ENCODE peak calls at places on chromosomes 16 and 17, in eight cellular contexts. One of them, this sample, is unnamed. For H3K4me1, the result is how much of the 10 kb centered on the place peaks cover.

GRCh38 chr17:56629450-56630187 is 36.1 kb downstream of the NOG start:
- DNase-seq in breast epithelium: no peak
- DNase-seq in uterus: no peak
- DNase-seq in neural progenitor cell: peak
- DNase-seq in DND-41: peak
- DNase-seq in prostate gland: no peak
- DNase-seq in HCT116: peak
- DNase-seq in mesendoderm: peak
- DNase-seq in this sample: no peak

GRCh38 chr17:79009397-79010303 is at the start of gene CANT1:
- DNase-seq in breast epithelium: peak
- DNase-seq in uterus: peak
- DNase-seq in neural progenitor cell: peak
- DNase-seq in DND-41: peak
- DNase-seq in prostate gland: peak
- DNase-seq in HCT116: peak
- DNase-seq in mesendoderm: peak
- DNase-seq in this sample: peak

GRCh38 chr17:5584971-5585794 is 874 bp upstream of the NLRP1 start:
- DNase-seq in breast epithelium: no peak
- DNase-seq in uterus: no peak
- DNase-seq in neural progenitor cell: no peak
- DNase-seq in DND-41: no peak
- DNase-seq in prostate gland: no peak
- DNase-seq in HCT116: no peak
- DNase-seq in mesendoderm: peak
- DNase-seq in this sample: no peak

GRCh38 chr17:78766225-78766624 is 15.8 kb downstream of the CYTH1 start:
- DNase-seq in breast epithelium: no peak
- DNase-seq in uterus: no peak
- DNase-seq in neural progenitor cell: no peak
- DNase-seq in DND-41: no peak
- DNase-seq in prostate gland: no peak
- DNase-seq in HCT116: no peak
- DNase-seq in mesendoderm: no peak
- DNase-seq in this sample: no peak

GRCh38 chr16:58882292-58882691 is 148.2 kb upstream of the GOT2 start:
- DNase-seq in breast epithelium: no peak
- DNase-seq in uterus: no peak
- DNase-seq in neural progenitor cell: no peak
- DNase-seq in DND-41: no peak
- DNase-seq in prostate gland: no peak
- DNase-seq in HCT116: no peak
- DNase-seq in mesendoderm: no peak
- DNase-seq in this sample: no peak

GRCh38 chr17:17750881-17751280 is 69.6 kb downstream of the RAI1 start:
- DNase-seq in breast epithelium: no peak
- DNase-seq in uterus: no peak
- DNase-seq in neural progenitor cell: no peak
- DNase-seq in DND-41: no peak
- DNase-seq in prostate gland: no peak
- DNase-seq in HCT116: no peak
- DNase-seq in mesendoderm: no peak
- DNase-seq in this sample: peak

GRCh38 chr17:14471052-14471451 is 170.2 kb downstream of the HS3ST3B1 start:
- DNase-seq in breast epithelium: no peak
- DNase-seq in uterus: no peak
- DNase-seq in neural progenitor cell: no peak
- DNase-seq in DND-41: no peak
- DNase-seq in prostate gland: no peak
- DNase-seq in HCT116: no peak
- DNase-seq in mesendoderm: no peak
- DNase-seq in this sample: no peak

GRCh38 chr16:87348616-87349157 is 31.5 kb upstream of the C16orf95 start:
- DNase-seq in breast epithelium: no peak
- DNase-seq in uterus: no peak
- DNase-seq in neural progenitor cell: no peak
- DNase-seq in DND-41: no peak
- DNase-seq in prostate gland: no peak
- DNase-seq in HCT116: no peak
- DNase-seq in mesendoderm: no peak
- DNase-seq in this sample: no peak

GRCh38 chr16:81467815-81468214 is 23.2 kb downstream of the CMIP start:
- DNase-seq in breast epithelium: no peak
- DNase-seq in uterus: no peak
- DNase-seq in neural progenitor cell: no peak
- DNase-seq in DND-41: no peak
- DNase-seq in prostate gland: no peak
- DNase-seq in HCT116: no peak
- DNase-seq in mesendoderm: no peak
- DNase-seq in this sample: no peak
- H3K4me1 ChIP-seq in breast epithelium: under half
- H3K4me1 ChIP-seq in uterus: under half
- H3K4me1 ChIP-seq in neural progenitor cell: under half
- H3K4me1 ChIP-seq in DND-41: half or more
- H3K4me1 ChIP-seq in prostate gland: under half
- H3K4me1 ChIP-seq in HCT116: under half
- H3K4me1 ChIP-seq in mesendoderm: under half
- H3K4me1 ChIP-seq in this sample: half or more

GRCh38 chr17:43040655-43041054 is 15.6 kb downstream of the RND2 start:
- DNase-seq in breast epithelium: no peak
- DNase-seq in uterus: no peak
- DNase-seq in neural progenitor cell: no peak
- DNase-seq in DND-41: no peak
- DNase-seq in prostate gland: no peak
- DNase-seq in HCT116: no peak
- DNase-seq in mesendoderm: no peak
- DNase-seq in this sample: no peak
- H3K4me1 ChIP-seq in breast epithelium: under half
- H3K4me1 ChIP-seq in uterus: under half
- H3K4me1 ChIP-seq in neural progenitor cell: under half
- H3K4me1 ChIP-seq in DND-41: under half
- H3K4me1 ChIP-seq in prostate gland: under half
- H3K4me1 ChIP-seq in HCT116: under half
- H3K4me1 ChIP-seq in mesendoderm: under half
- H3K4me1 ChIP-seq in this sample: under half

DNA sequence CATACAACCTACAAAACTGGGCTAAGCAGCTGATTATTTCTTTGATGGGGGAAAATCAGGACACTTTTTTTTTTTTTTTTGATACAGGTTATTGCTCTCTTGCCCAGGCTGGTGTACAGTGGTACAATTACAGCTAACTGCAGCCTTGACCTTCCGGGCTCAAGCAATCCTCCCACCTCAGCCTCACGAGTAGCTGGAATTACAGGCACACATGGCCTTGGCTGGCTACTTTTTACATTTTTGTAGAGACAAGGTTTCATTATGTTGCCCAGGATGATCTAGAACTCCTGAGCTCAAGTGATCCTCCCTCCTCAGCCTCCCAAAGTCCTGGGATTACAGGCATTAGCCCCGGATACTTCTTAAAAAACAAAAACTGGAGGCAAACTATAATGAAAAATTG is 20.6 kb upstream of the TMEM97 start:
- DNase-seq in breast epithelium: no peak
- DNase-seq in uterus: no peak
- DNase-seq in neural progenitor cell: no peak
- DNase-seq in DND-41: no peak
- DNase-seq in prostate gland: no peak
- DNase-seq in HCT116: no peak
- DNase-seq in mesendoderm: no peak
- DNase-seq in this sample: no peak
- H3K4me1 ChIP-seq in breast epithelium: under half
- H3K4me1 ChIP-seq in uterus: under half
- H3K4me1 ChIP-seq in neural progenitor cell: under half
- H3K4me1 ChIP-seq in DND-41: under half
- H3K4me1 ChIP-seq in prostate gland: under half
- H3K4me1 ChIP-seq in HCT116: under half
- H3K4me1 ChIP-seq in mesendoderm: under half
- H3K4me1 ChIP-seq in this sample: under half

DNA sequence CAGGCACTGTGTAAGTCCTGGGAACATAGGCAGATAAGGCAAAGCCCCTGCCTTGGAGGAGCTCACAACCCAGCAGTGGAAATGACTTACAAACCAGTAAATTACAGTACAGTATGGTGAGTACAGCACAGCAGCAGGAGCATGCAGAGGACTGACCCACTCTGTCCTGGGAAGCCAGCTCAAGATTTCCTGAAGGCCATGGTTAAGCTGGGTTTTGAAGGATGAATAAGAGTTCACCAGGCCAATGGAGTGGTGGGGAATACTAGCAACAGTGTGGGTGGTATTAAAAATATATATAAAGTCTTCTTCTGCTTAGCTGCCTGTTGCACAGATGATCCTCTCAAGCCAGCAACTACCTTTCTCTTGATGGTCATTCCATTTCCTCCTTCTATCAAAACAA is 3.0 kb upstream of the GAN start:
- DNase-seq in breast epithelium: no peak
- DNase-seq in uterus: no peak
- DNase-seq in neural progenitor cell: no peak
- DNase-seq in DND-41: no peak
- DNase-seq in prostate gland: no peak
- DNase-seq in HCT116: no peak
- DNase-seq in mesendoderm: no peak
- DNase-seq in this sample: no peak
- H3K4me1 ChIP-seq in breast epithelium: under half
- H3K4me1 ChIP-seq in uterus: under half
- H3K4me1 ChIP-seq in neural progenitor cell: under half
- H3K4me1 ChIP-seq in DND-41: under half
- H3K4me1 ChIP-seq in prostate gland: under half
- H3K4me1 ChIP-seq in HCT116: under half
- H3K4me1 ChIP-seq in mesendoderm: under half
- H3K4me1 ChIP-seq in this sample: under half

DNA sequence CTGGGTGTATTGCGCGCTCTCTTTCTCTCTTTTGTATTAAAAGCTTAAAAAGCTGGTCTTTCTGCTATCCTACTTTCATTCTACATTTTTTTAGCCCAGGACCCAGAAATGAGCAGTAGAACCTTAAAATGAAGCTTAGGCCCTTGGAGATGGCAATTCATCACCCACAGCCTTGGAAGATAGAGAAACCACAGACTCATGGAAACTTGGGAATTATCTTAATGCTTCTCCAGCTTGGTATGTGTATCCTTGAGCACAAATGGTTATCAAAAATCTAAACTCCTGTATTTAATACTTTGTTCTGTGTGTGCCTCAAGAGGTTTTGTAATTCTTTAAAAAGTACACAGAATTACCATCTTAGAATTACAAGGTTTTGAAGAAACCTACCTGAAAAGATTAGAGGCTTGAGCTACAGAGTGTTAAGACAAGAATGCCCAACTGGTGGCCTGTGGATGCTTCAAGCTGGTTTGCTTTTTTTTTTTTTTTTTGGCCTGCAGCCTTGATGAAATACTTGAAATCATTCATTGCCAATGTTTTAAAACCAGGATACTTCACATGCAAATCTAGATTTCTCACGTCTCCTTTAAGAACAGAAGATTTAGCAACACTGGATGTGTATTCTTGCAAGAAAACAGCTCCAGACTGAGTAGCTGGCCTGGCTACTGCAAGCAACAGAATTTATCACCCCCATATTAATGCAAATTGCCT is 105.0 kb downstream of the XYLT1 start:
- DNase-seq in breast epithelium: no peak
- DNase-seq in uterus: no peak
- DNase-seq in neural progenitor cell: no peak
- DNase-seq in DND-41: no peak
- DNase-seq in prostate gland: no peak
- DNase-seq in HCT116: no peak
- DNase-seq in mesendoderm: no peak
- DNase-seq in this sample: no peak
- H3K4me1 ChIP-seq in breast epithelium: under half
- H3K4me1 ChIP-seq in uterus: under half
- H3K4me1 ChIP-seq in neural progenitor cell: under half
- H3K4me1 ChIP-seq in DND-41: under half
- H3K4me1 ChIP-seq in prostate gland: under half
- H3K4me1 ChIP-seq in HCT116: under half
- H3K4me1 ChIP-seq in mesendoderm: under half
- H3K4me1 ChIP-seq in this sample: half or more

DNA sequence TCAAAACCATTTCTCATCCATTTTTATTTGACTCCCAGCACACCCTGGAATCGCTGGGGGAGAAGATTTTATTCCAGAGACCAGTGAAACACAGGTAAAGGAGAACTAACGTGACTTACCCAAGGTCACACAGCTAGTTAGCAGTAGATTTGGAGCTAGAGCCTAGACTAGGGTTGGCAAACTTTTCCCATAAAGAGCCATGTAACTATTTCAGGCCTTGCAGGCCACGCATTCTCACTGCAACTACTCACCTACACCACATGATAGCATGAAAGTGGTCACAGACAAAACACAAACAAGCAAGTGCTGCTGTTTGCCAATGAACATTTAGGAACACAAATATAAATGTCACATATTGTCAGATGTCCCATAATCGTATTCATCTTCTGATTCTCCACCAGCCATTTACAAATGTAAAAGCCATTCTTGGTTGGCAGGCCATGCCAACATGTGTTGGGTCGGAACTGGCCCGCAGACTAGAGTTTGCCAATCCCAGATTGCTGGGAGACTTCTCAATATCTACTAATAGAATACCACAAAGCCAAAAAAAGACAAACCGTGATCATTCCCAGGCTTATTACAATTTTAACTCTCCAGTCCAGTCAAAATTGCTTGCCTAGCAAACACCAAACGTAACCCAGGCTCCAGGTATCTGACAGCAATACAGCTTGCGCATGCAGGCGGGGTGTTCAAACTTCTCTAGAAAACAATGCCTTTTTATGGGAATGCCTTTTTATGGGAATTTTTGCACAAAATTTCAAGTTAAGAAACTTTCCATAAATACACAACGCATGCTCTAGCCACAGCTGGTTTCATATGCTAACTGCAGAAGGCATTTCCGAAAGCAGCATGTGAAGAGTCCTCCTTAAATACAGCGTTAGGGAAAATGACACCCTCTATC is 20.9 kb downstream of the ZFHX3 start:
- DNase-seq in breast epithelium: no peak
- DNase-seq in uterus: no peak
- DNase-seq in neural progenitor cell: no peak
- DNase-seq in DND-41: no peak
- DNase-seq in prostate gland: no peak
- DNase-seq in HCT116: no peak
- DNase-seq in mesendoderm: no peak
- DNase-seq in this sample: no peak
- H3K4me1 ChIP-seq in breast epithelium: under half
- H3K4me1 ChIP-seq in uterus: under half
- H3K4me1 ChIP-seq in neural progenitor cell: under half
- H3K4me1 ChIP-seq in DND-41: under half
- H3K4me1 ChIP-seq in prostate gland: under half
- H3K4me1 ChIP-seq in HCT116: under half
- H3K4me1 ChIP-seq in mesendoderm: under half
- H3K4me1 ChIP-seq in this sample: under half

DNA sequence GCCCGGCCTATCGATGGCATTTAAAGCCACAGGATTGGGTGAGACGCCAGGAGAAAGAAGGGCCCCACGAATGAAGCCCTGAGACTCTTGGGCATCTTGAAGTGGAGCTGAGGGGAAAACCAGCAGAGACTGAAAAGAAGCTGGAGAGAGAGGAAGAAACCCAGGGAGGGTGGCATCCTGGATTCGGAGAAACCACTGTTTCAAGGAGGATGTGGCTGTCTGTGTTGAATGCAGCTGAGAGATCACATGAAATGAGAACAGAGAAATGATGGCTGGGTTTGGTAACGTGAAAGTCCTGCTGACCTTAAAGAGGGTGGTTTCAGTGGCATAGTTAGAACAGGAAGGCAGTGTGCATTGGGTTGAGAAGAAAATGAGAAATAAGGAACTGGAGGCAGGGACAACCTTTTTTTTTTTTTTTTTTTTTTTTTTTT is 3.8 kb downstream of the TNFSF12 start:
- DNase-seq in breast epithelium: no peak
- DNase-seq in uterus: no peak
- DNase-seq in neural progenitor cell: no peak
- DNase-seq in DND-41: peak
- DNase-seq in prostate gland: no peak
- DNase-seq in HCT116: no peak
- DNase-seq in mesendoderm: no peak
- DNase-seq in this sample: peak
- H3K4me1 ChIP-seq in breast epithelium: under half
- H3K4me1 ChIP-seq in uterus: under half
- H3K4me1 ChIP-seq in neural progenitor cell: under half
- H3K4me1 ChIP-seq in DND-41: half or more
- H3K4me1 ChIP-seq in prostate gland: under half
- H3K4me1 ChIP-seq in HCT116: under half
- H3K4me1 ChIP-seq in mesendoderm: under half
- H3K4me1 ChIP-seq in this sample: under half

This sample was measured in CD4-positive, alpha-beta memory T cell.